ENCODE peak calls at places on chromosome 14, in six cellular contexts. D, I, F, A, O and G are unnamed samples.

GRCh38 chr14:76313861-76314260 is 62.1 kb upstream of the ESRRB start:
- DNase-seq in D (no peak), I (no peak), F (no peak), A (no peak), O (no peak), G (no peak)

GRCh38 chr14:99284254-99285004 is 12.4 kb upstream of the BCL11B start:
- DNase-seq in D (no peak), I (no peak), F (no peak), A (no peak), O (no peak), G (no peak)

GRCh38 chr14:75452900-75453816 is 25.3 kb downstream of the JDP2 start:
- DNase-seq in D (no peak), I (no peak), F (peak; percentile 91), A (no peak), O (no peak), G (no peak)

GRCh38 chr14:99884834-99885648 is 91.8 kb downstream of the EML1 start:
- DNase-seq in D (no peak), I (peak; percentile 14), F (peak; percentile 78), A (peak; percentile 78), O (peak; percentile 33), G (no peak)

GRCh38 chr14:68135566-68135965 is 316.0 kb downstream of the RAD51B start:
- DNase-seq in D (no peak), I (no peak), F (peak; percentile 29), A (no peak), O (no peak), G (no peak)

GRCh38 chr14:100416921-100417451 is 93.8 kb downstream of the SLC25A47 start:
- DNase-seq in D (no peak), I (no peak), F (peak; percentile 94), A (no peak), O (peak; percentile 71), G (no peak)

GRCh38 chr14:36507847-36508417 is 12.1 kb downstream of the NKX2-1 start:
- DNase-seq in D (no peak), I (no peak), F (no peak), A (no peak), O (no peak), G (no peak)

GRCh38 chr14:53545217-53545616 is 392.1 kb upstream of the DDHD1 start:
- DNase-seq in D (no peak), I (no peak), F (no peak), A (no peak), O (no peak), G (no peak)

GRCh38 chr14:54343276-54344121 is 53.3 kb upstream of the CDKN3 start:
- DNase-seq in D (no peak), I (no peak), F (no peak), A (no peak), O (no peak), G (no peak)

GRCh38 chr14:80587096-80587724 is 354.3 kb downstream of the CEP128 start:
- DNase-seq in D (peak; percentile 3), I (no peak), F (peak; percentile 67), A (peak; percentile 54), O (peak; percentile 46), G (no peak)

GRCh38 chr14:35140718-35141581 is 18.6 kb downstream of the PRORP start:
- DNase-seq in D (no peak), I (no peak), F (peak; percentile 57), A (peak; percentile 35), O (no peak), G (no peak)

GRCh38 chr14:76456200-76456599 is 80.3 kb downstream of the ESRRB start:
- DNase-seq in D (peak; percentile 64), I (no peak), F (peak; percentile 50), A (peak; percentile 69), O (peak; percentile 31), G (no peak)

GRCh38 chr14:23068792-23069412 is 11.6 kb upstream of the CDH24 start:
- DNase-seq in D (peak; percentile 81), I (peak; percentile 57), F (peak; percentile 93), A (peak; percentile 90), O (peak; percentile 92), G (no peak)

GRCh38 chr14:39383026-39383626 is 49.1 kb downstream of the FBXO33 start:
- DNase-seq in D (no peak), I (no peak), F (no peak), A (no peak), O (no peak), G (no peak)

GRCh38 chr14:84482256-84483071 is 1047.5 kb upstream of the FLRT2 start:
- DNase-seq in D (no peak), I (no peak), F (peak; percentile 82), A (no peak), O (peak; percentile 74), G (no peak)

GRCh38 chr14:54591461-54592245 is 24.7 kb downstream of the SAMD4A start:
- DNase-seq in D (no peak), I (no peak), F (peak; percentile 86), A (no peak), O (no peak), G (no peak)